ENCODE peak calls at places on chromosomes 6 and 20, in nine cellular contexts. H is choroid plexus epithelial cell, G is left ventricle myocardium inferior, W is AG10803, O is HFFc6, N is mammary epithelial cell, Q is foreskin fibroblast, T is PC-3, V is BJ. R is an unnamed sample.

GRCh38 chr20:57928181-57928967 is 218.6 kb upstream of the PMEPA1 start:
- DNase-seq in T (peak; percentile 66), G (no peak), W (peak; percentile 80), Q (peak; percentile 65), O (peak; percentile 68), H (peak; percentile 5), N (peak; percentile 16), V (peak; percentile 51), R (no peak)

GRCh38 chr20:17648782-17649730 is 33.0 kb downstream of the RRBP1 start:
- DNase-seq in N (no peak), T (peak; percentile 18), W (no peak), V (no peak), Q (no peak), O (no peak), G (no peak), H (peak; percentile 41), R (no peak)

GRCh38 chr6:160042014-160042773 is 73.3 kb downstream of the IGF2R start:
- DNase-seq in V (no peak), H (no peak), T (peak; percentile 80), N (peak; percentile 91), G (no peak), O (no peak), W (peak; percentile 33), Q (peak; percentile 55), R (no peak)

GRCh38 chr20:38893485-38894090 is 32.6 kb upstream of the FAM83D start:
- DNase-seq in O (peak; percentile 15), W (peak; percentile 31), G (peak; percentile 67), Q (peak; percentile 33), V (no peak), T (peak; percentile 75), N (peak; percentile 18), H (peak; percentile 58), R (peak; percentile 71)

GRCh38 chr6:34142599-34142998 is 3.3 kb downstream of the GRM4 start:
- DNase-seq in G (no peak), H (no peak), T (no peak), O (no peak), V (no peak), W (no peak), N (peak; percentile 20), Q (no peak), R (no peak)

GRCh38 chr6:65055545-65055944 is 651.5 kb downstream of the EYS start:
- DNase-seq in V (no peak), N (no peak), G (no peak), H (no peak), O (no peak), Q (no peak), W (no peak), T (no peak), R (no peak)

GRCh38 chr6:134546962-134547645 is 229.2 kb upstream of the SGK1 start:
- DNase-seq in Q (no peak), O (no peak), G (no peak), N (no peak), T (no peak), W (no peak), V (no peak), H (no peak), R (no peak)

GRCh38 chr6:20415304-20416062 is 13.8 kb downstream of the E2F3 start:
- DNase-seq in Q (no peak), G (no peak), H (no peak), N (no peak), V (no peak), W (no peak), O (no peak), T (no peak), R (no peak)

GRCh38 chr20:37375227-37375626 is 29.3 kb downstream of the SRC start:
- DNase-seq in G (no peak), W (no peak), Q (no peak), T (no peak), O (no peak), H (no peak), V (no peak), N (no peak), R (no peak)

GRCh38 chr20:56451056-56451765 is 17.2 kb upstream of the RTF2 start:
- DNase-seq in G (no peak), Q (no peak), V (no peak), H (no peak), T (peak; percentile 68), W (no peak), N (no peak), O (no peak), R (no peak)

GRCh38 chr6:125818659-125819297 is 28.0 kb downstream of the NCOA7 start:
- DNase-seq in W (peak; percentile 26), T (no peak), O (no peak), G (no peak), H (peak; percentile 48), Q (no peak), V (no peak), N (no peak), R (no peak)

GRCh38 chr6:127518710-127519468 is at the start of gene MTCL3:
- DNase-seq in H (peak; percentile 72), W (peak; percentile 17), V (no peak), T (no peak), O (no peak), Q (peak; percentile 64), N (peak; percentile 5), G (peak; percentile 29), R (no peak)

GRCh38 chr6:63816979-63817436 is 181.4 kb downstream of the PHF3 start:
- DNase-seq in W (no peak), Q (no peak), V (no peak), T (peak; percentile 21), N (no peak), H (peak; percentile 61), G (no peak), O (peak; percentile 25), R (no peak)

GRCh38 chr20:58222446-58222845 is 6.0 kb downstream of the ANKRD60 start:
- DNase-seq in V (no peak), T (no peak), W (no peak), Q (no peak), G (no peak), N (no peak), O (no peak), H (no peak), R (no peak)

GRCh38 chr6:35729349-35729678 is 7.5 kb upstream of the ARMC12 start:
- DNase-seq in W (no peak), G (no peak), N (no peak), H (no peak), T (no peak), O (no peak), V (no peak), Q (no peak), R (no peak)

GRCh38 chr20:14951707-14952106 is 614.3 kb upstream of the FLRT3 start:
- DNase-seq in G (no peak), O (no peak), V (peak; percentile 50), H (peak; percentile 35), T (peak; percentile 58), N (peak; percentile 46), Q (peak; percentile 61), W (peak; percentile 74), R (no peak)

DNA sequence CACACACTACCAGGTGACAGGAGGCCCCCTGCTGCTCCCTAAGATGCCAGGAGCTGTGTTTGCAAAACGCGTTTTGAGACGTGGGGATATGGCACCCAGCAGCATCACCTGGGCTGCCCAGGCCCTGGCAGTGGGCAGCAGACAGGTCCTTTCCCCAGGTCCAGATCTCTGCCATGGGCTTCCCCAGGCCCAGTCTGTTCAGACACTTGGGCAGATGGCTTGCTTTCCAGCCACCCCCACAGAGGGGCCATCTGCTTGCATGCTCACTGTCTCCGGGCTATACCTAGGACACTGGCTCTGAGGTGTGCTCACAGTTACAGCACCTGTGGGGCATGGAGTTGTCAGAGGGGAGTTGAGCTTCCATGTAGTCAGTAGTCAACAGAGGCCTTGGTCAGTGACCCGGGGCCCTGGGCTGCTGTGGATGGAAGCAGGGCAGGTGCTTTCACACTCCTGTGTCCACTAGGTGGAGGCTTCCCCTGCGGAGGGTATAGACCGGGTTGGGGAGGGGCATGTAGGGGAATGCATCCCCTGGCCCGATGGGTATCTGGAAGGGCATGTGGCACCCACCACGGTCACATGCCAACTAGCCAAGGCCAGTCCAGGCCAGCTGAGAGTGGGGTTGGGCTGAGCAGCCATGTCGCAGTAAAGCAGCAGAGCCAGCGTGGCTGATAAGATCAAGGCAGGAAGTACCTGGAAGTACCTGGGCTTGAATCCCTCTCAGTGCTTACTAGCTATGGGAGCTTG is 185.4 kb upstream of the SLC24A3 start:
- DNase-seq in H (no peak), W (no peak), O (no peak), T (no peak), G (no peak), V (no peak), N (no peak), Q (no peak), R (no peak)
- TF ChIP-seq CTCF in H (no peak), W (no peak), O (no peak), T (peak; percentile 60), G (peak; percentile 14), V (no peak), N (no peak), Q (no peak), R (no peak)

GRCh38 chr6:109690740-109691687 is at the start of the genes AK9 and FIG4:
- DNase-seq in V (peak; percentile 67), H (peak; percentile 94), Q (peak; percentile 90), W (peak; percentile 89), N (peak; percentile 90), O (peak; percentile 89), G (peak; percentile 92), T (peak; percentile 90), R (peak; percentile 85)
- TF ChIP-seq CTCF in V (peak; percentile 56), H (peak; percentile 53), Q (peak; percentile 20), W (peak; percentile 36), N (no peak), O (no peak), G (peak; percentile 42), T (peak; percentile 30), R (peak; percentile 36)

DNA sequence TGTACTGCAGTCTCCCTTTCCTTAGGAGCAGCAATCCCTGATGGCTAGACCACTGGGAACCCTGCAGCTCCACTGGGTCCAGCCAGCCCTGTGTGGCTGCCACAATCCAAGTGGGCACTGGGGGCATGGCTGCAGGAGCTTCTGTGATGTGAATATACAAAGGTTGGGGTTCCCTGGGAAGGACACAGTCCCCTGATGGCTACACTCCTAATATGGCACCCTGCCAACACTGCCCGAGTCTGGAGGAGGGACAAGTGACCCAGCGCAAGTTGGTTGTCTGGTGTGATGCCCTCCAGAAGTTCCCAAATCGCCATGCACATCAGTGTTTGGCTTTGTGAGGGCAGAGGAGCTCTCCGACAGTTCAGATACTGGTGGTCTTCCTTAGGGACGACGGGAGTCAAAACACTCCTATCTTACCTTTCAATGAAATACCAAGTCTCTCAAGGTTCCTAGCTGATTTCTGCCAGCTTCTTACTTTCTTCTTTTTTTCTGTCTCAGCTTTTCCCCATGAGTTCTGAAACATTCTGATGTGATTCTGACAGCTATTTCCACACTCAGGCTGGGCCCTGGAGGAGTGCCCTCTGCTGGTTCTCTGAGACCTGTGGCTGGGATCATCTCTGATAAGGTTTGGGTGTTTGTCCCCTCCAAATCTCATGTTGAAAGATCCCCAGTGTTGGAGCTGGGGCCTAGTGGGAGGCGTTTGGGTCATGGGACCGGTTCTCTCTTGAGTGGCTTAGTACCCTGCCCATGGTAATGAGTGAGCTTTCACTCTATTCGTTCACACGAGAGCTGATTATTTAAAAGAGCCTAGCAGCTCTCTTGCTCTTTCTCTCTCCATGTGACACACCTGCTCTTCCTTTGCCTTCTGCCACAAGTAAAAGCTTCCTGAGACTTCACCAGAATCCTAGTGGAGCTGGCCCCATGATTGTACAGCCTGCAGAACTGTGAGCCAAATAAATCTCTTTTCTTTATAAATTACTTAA is 15.5 kb upstream of the ZFP57 start:
- DNase-seq in N (peak; percentile 30), H (peak; percentile 34), O (peak; percentile 16), V (no peak), W (no peak), Q (peak; percentile 5), G (no peak), T (peak; percentile 48), R (no peak)
- TF ChIP-seq CTCF in N (peak; percentile 77), H (peak; percentile 75), O (peak; percentile 76), V (peak; percentile 59), W (peak; percentile 52), Q (peak; percentile 57), G (peak; percentile 62), T (peak; percentile 74), R (peak; percentile 52)

GRCh38 chr6:169487579-169488205 is 214.1 kb downstream of the WDR27 start:
- DNase-seq in O (no peak), W (peak; percentile 27), G (no peak), Q (no peak), T (peak; percentile 4), N (no peak), H (peak; percentile 56), V (no peak), R (no peak)
- TF ChIP-seq CTCF in O (peak; percentile 32), W (peak; percentile 32), G (no peak), Q (peak; percentile 6), T (peak; percentile 25), N (peak; percentile 12), H (peak; percentile 58), V (peak; percentile 27), R (no peak)

R was measured in progenitor cell of endocrine pancreas.